ENCODE peak calls at places on chromosome 2, in four cellular contexts. M is H4; B is ELR; C is stimulated activated CD8-positive, alpha-beta memory T cell treated with anti-CD3 and anti-CD28 coated beads, Interleukin-15, amount 100 ng/mL, for 24 hours. P is an unnamed sample.

GRCh38 chr2:168155036-168155435 is 92.4 kb downstream of the STK39 start:
- DNase-seq in M (no peak), B (no peak), C (no peak), P (no peak)

GRCh38 chr2:111626037-111626861 is 257.7 kb downstream of the ANAPC1 start:
- DNase-seq in M (no peak), B (no peak), C (no peak), P (no peak)

GRCh38 chr2:120817956-120818325 is 82.3 kb downstream of the GLI2 start:
- DNase-seq in M (no peak), B (no peak), C (no peak), P (no peak)

GRCh38 chr2:71664161-71664560 is 210.8 kb downstream of the DYSF start:
- DNase-seq in M (no peak), B (no peak), C (no peak), P (no peak)

GRCh38 chr2:55150834-55151233 is 81.3 kb downstream of the CLHC1 start:
- DNase-seq in M (no peak), B (no peak), C (no peak), P (no peak)

GRCh38 chr2:100878000-100878786 is 58.3 kb downstream of the NPAS2 start:
- DNase-seq in M (no peak), B (no peak), C (no peak), P (no peak)

GRCh38 chr2:65458999-65459398 is 26.6 kb upstream of the SPRED2 start:
- DNase-seq in M (no peak), B (peak), C (no peak), P (no peak)

GRCh38 chr2:166539340-166540162 is 45.5 kb upstream of the SCN7A start:
- DNase-seq in M (peak), B (peak), C (no peak), P (peak)

GRCh38 chr2:130963849-130964793 is 127.4 kb downstream of the ARHGEF4 start:
- DNase-seq in M (no peak), B (peak), C (no peak), P (no peak)

GRCh38 chr2:42754776-42755140 is 9.2 kb downstream of the OXER1 start:
- DNase-seq in M (no peak), B (no peak), C (no peak), P (no peak)

GRCh38 chr2:26000561-26001211 is 18.4 kb upstream of the KIF3C start:
- DNase-seq in M (no peak), B (no peak), C (no peak), P (no peak)

GRCh38 chr2:64404743-64405142 is 49.2 kb upstream of the LGALSL start:
- DNase-seq in M (no peak), B (no peak), C (no peak), P (no peak)

GRCh38 chr2:2269426-2269825 is 61.6 kb downstream of the MYT1L start:
- DNase-seq in M (no peak), B (no peak), C (no peak), P (no peak)

GRCh38 chr2:24512404-24512803 is 21.4 kb downstream of the NCOA1 start:
- DNase-seq in M (no peak), B (no peak), C (no peak), P (no peak)

GRCh38 chr2:48332286-48332685 is 197.7 kb upstream of the STON1 start:
- DNase-seq in M (no peak), B (no peak), C (no peak), P (no peak)

GRCh38 chr2:147182260-147182659 is 662.6 kb upstream of the ACVR2A start:
- DNase-seq in M (peak), B (no peak), C (no peak), P (no peak)

GRCh38 chr2:133503927-133504326 is 64.3 kb downstream of the NCKAP5 start:
- DNase-seq in M (no peak), B (no peak), C (no peak), P (no peak)

GRCh38 chr2:66794115-66794514 is 359.2 kb downstream of the MEIS1 start:
- DNase-seq in M (no peak), B (no peak), C (no peak), P (no peak)

GRCh38 chr2:240930096-240930630 is 24.0 kb downstream of the CROCC2 start:
- DNase-seq in M (no peak), B (no peak), C (no peak), P (no peak)

GRCh38 chr2:81650048-81650971 is 1345.8 kb upstream of the LRRTM1 start:
- DNase-seq in M (peak), B (peak), C (no peak), P (no peak)

GRCh38 chr2:96527052-96527964 is 9.2 kb upstream of the ARID5A start:
- DNase-seq in M (no peak), B (peak), C (peak), P (no peak)

GRCh38 chr2:110993557-110994231 is 127.0 kb upstream of the BCL2L11 start:
- DNase-seq in M (peak), B (no peak), C (no peak), P (no peak)

GRCh38 chr2:20616341-20616871 is 34.5 kb downstream of the HS1BP3 start:
- DNase-seq in M (no peak), B (no peak), C (no peak), P (no peak)

GRCh38 chr2:233700028-233700635 is 7.4 kb downstream of the UGT1A6 start:
- DNase-seq in M (peak), B (no peak), C (no peak), P (no peak)

GRCh38 chr2:229870903-229871650 is 50.7 kb downstream of the TRIP12 start:
- DNase-seq in M (no peak), B (peak), C (no peak), P (no peak)

GRCh38 chr2:76978064-76978463 is 544.1 kb downstream of the LRRTM4 start:
- DNase-seq in M (no peak), B (no peak), C (no peak), P (no peak)

GRCh38 chr2:25309402-25309801 is 32.3 kb downstream of the DNMT3A start:
- DNase-seq in M (peak), B (peak), C (no peak), P (no peak)

GRCh38 chr2:53129851-53130250 is 637.8 kb upstream of the CHAC2 start:
- DNase-seq in M (peak), B (peak), C (no peak), P (peak)

GRCh38 chr2:50491541-50492114 is 540.3 kb downstream of the NRXN1 start:
- DNase-seq in M (peak), B (peak), C (no peak), P (peak)

GRCh38 chr2:178418426-178418825 is 32.5 kb downstream of the PRKRA start:
- DNase-seq in M (no peak), B (peak), C (no peak), P (no peak)

GRCh38 chr2:239991689-239992314 is 33.3 kb downstream of the NDUFA10 start:
- DNase-seq in M (peak), B (peak), C (no peak), P (peak)

GRCh38 chr2:224918626-224919471 is 123.4 kb downstream of the DOCK10 start:
- DNase-seq in M (no peak), B (no peak), C (no peak), P (no peak)

GRCh38 chr2:74893332-74893731 is 59.4 kb downstream of the HK2 start:
- DNase-seq in M (no peak), B (peak), C (no peak), P (peak)

GRCh38 chr2:236054125-236054524 is 114.1 kb downstream of the GBX2 start:
- DNase-seq in M (no peak), B (no peak), C (no peak), P (no peak)

GRCh38 chr2:168462543-168463045 is 6.5 kb downstream of the CERS6 start:
- DNase-seq in M (no peak), B (peak), C (no peak), P (no peak)

GRCh38 chr2:103959174-103960125 is 894.5 kb upstream of the POU3F3 start:
- DNase-seq in M (peak), B (peak), C (no peak), P (no peak)

GRCh38 chr2:85387754-85388153 is 22.4 kb downstream of the CAPG start:
- DNase-seq in M (no peak), B (no peak), C (no peak), P (no peak)

P was measured in GM04504.